ENCODE peak calls at places on chromosomes 12 and 14, in six cellular contexts. W, O, G, E, V and I are unnamed samples.

GRCh38 chr14:42535397-42535796 is 928.7 kb downstream of the LRFN5 start:
- DNase-seq in W (no peak), O (no peak), G (no peak), E (no peak), V (no peak), I (no peak)

GRCh38 chr12:125140918-125141573 is 75.8 kb downstream of the AACS start:
- DNase-seq in W (no peak), O (no peak), G (peak; percentile 74), E (no peak), V (no peak), I (no peak)

GRCh38 chr12:124914392-124915248 is at the start of gene UBC:
- DNase-seq in W (peak; percentile 93), O (peak; percentile 88), G (peak; percentile 88), E (peak; percentile 93), V (peak; percentile 94), I (peak; percentile 94)

GRCh38 chr12:68007466-68007865 is 18.2 kb downstream of the IFNG-AS1 start:
- DNase-seq in W (no peak), O (no peak), G (no peak), E (no peak), V (no peak), I (no peak)

GRCh38 chr12:84508325-84508861 is 404.2 kb downstream of the SLC6A15 start:
- DNase-seq in W (no peak), O (no peak), G (peak; percentile 87), E (no peak), V (no peak), I (no peak)

GRCh38 chr14:71362920-71363584 is 455.8 kb downstream of the PCNX1 start:
- DNase-seq in W (no peak), O (peak; percentile 3), G (peak; percentile 48), E (no peak), V (no peak), I (no peak)

GRCh38 chr12:79638490-79638889 is 52.3 kb downstream of the PAWR start:
- DNase-seq in W (no peak), O (no peak), G (no peak), E (no peak), V (no peak), I (no peak)

GRCh38 chr12:112285600-112286401 is 96.4 kb downstream of the HECTD4 start:
- DNase-seq in W (no peak), O (no peak), G (no peak), E (no peak), V (no peak), I (no peak)

GRCh38 chr12:128190614-128191013 is 76.4 kb upstream of the TMEM132C start:
- DNase-seq in W (peak; percentile 53), O (no peak), G (no peak), E (no peak), V (no peak), I (no peak)

GRCh38 chr12:97899956-97900355 is 437.4 kb downstream of the RMST start:
- DNase-seq in W (no peak), O (no peak), G (no peak), E (no peak), V (no peak), I (no peak)

GRCh38 chr14:81485372-81485771 is 48.3 kb downstream of the SEL1L start:
- DNase-seq in W (no peak), O (no peak), G (no peak), E (no peak), V (no peak), I (no peak)

GRCh38 chr12:70849265-70849960 is 71.1 kb downstream of the PTPRR start:
- DNase-seq in W (no peak), O (no peak), G (peak; percentile 0), E (no peak), V (no peak), I (no peak)

GRCh38 chr14:58131386-58131785 is 20.6 kb downstream of the ARMH4 start:
- DNase-seq in W (no peak), O (no peak), G (peak; percentile 8), E (no peak), V (no peak), I (peak; percentile 54)

GRCh38 chr14:32054536-32054935 is 22.6 kb upstream of the ARHGAP5 start:
- DNase-seq in W (no peak), O (no peak), G (no peak), E (no peak), V (no peak), I (no peak)

GRCh38 chr12:79374543-79374942 is 316.2 kb downstream of the PAWR start:
- DNase-seq in W (no peak), O (no peak), G (no peak), E (no peak), V (no peak), I (no peak)

GRCh38 chr12:13066459-13066858 is 22.3 kb downstream of the FAM234B start:
- DNase-seq in W (no peak), O (no peak), G (no peak), E (no peak), V (no peak), I (no peak)

GRCh38 chr12:129676411-129676810 is 227.4 kb downstream of the TMEM132D start:
- DNase-seq in W (no peak), O (no peak), G (no peak), E (no peak), V (no peak), I (no peak)

GRCh38 chr12:119614705-119615104 is 21.1 kb downstream of the TMEM233 start:
- DNase-seq in W (no peak), O (no peak), G (no peak), E (no peak), V (no peak), I (no peak)

GRCh38 chr12:7859552-7859951 is 13.2 kb downstream of the SLC2A14 start:
- DNase-seq in W (no peak), O (no peak), G (peak; percentile 60), E (no peak), V (no peak), I (no peak)

GRCh38 chr12:77494306-77494705 is 336.4 kb upstream of the NAV3 start:
- DNase-seq in W (no peak), O (no peak), G (no peak), E (no peak), V (no peak), I (no peak)

GRCh38 chr14:74922752-74923401 is at the start of gene RPS6KL1:
- DNase-seq in W (peak; percentile 95), O (peak; percentile 57), G (peak; percentile 67), E (peak; percentile 89), V (peak; percentile 86), I (peak; percentile 85)

GRCh38 chr14:63840981-63841380 is 11.8 kb upstream of the SYNE2 start:
- DNase-seq in W (no peak), O (no peak), G (no peak), E (peak; percentile 54), V (no peak), I (peak; percentile 21)

GRCh38 chr12:109773384-109774011 is 59.7 kb downstream of the TRPV4 start:
- DNase-seq in W (no peak), O (peak; percentile 32), G (no peak), E (peak; percentile 61), V (no peak), I (peak; percentile 48)

GRCh38 chr12:92206596-92206995 is 61.0 kb upstream of the BTG1 start:
- DNase-seq in W (no peak), O (no peak), G (no peak), E (no peak), V (no peak), I (no peak)

GRCh38 chr12:92210062-92210461 is 64.4 kb upstream of the BTG1 start:
- DNase-seq in W (no peak), O (no peak), G (no peak), E (no peak), V (no peak), I (no peak)

GRCh38 chr12:92208613-92209121 is 63.0 kb upstream of the BTG1 start:
- DNase-seq in W (no peak), O (no peak), G (peak; percentile 75), E (no peak), V (no peak), I (no peak)
- H3K4me3 ChIP-seq in W (no peak overlapping the region), O (no peak overlapping the region), G (no peak overlapping the region), E (no peak overlapping the region), V (no peak overlapping the region), I (no peak overlapping the region)

GRCh38 chr14:85142982-85143381 is 387.0 kb upstream of the FLRT2 start:
- DNase-seq in W (no peak), O (no peak), G (no peak), E (no peak), V (no peak), I (no peak)
- H3K4me3 ChIP-seq in W (no peak overlapping the region), O (no peak overlapping the region), G (no peak overlapping the region), E (no peak overlapping the region), V (no peak overlapping the region), I (no peak overlapping the region)

GRCh38 chr12:4505381-4505986 is 33.2 kb upstream of the RAD51AP1 start:
- DNase-seq in W (no peak), O (no peak), G (peak; percentile 58), E (no peak), V (no peak), I (no peak)

GRCh38 chr12:4506870-4507269 is 31.8 kb upstream of the RAD51AP1 start:
- DNase-seq in W (no peak), O (no peak), G (peak; percentile 35), E (no peak), V (no peak), I (no peak)

DNA sequence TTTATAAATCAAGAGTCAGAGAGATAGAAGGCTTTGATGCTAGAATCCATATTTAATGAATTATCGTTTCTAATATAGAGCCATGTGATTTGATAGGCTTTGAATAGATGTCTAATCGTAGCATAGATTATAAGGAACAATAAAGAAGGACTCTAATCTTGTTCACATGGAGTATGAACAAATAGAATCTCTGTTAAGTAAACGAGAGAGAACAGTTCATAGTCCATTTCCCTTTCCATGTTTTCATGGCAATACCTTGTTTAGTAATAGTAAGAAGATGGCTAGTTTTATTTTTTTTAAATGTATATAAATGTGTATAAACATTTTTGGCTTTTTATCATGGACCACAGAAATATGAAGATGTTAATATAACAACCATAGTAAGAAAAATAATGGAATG is 32.3 kb upstream of the RAD51AP1 start:
- DNase-seq in W (no peak), O (no peak), G (no peak), E (no peak), V (no peak), I (no peak)
- H3K4me3 ChIP-seq in W (no peak overlapping the region), O (no peak overlapping the region), G (no peak overlapping the region), E (no peak overlapping the region), V (no peak overlapping the region), I (no peak overlapping the region)

DNA sequence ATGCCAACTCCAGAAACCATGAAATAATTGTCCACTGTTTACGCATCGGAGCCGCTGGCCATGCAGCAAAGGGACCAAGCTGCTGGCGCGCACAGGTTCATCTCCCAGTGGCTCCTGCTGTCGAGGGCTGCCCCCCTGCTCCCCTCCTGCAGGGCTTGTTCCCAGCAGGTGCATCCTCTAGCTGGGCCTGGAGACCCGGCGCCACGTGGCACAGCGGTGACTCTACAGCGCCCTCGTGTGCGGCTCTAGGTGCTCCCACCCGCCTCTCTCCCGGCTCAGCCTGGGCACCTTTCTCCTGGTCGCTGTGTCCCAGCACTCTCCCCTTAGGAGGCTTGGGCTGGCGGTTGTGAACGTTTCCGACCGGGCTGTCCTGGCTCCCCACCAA is 37.5 kb upstream of the INF2 start:
- DNase-seq in W (no peak), O (no peak), G (no peak), E (no peak), V (no peak), I (no peak)
- H3K4me3 ChIP-seq in W (no peak overlapping the region), O (no peak overlapping the region), G (no peak overlapping the region), E (no peak overlapping the region), V (no peak overlapping the region), I (no peak overlapping the region)